ENCODE peak calls at places on chromosomes 6 and 20, in nine cellular contexts. R, J, M, N, B, U, T, F and K are unnamed samples.
A peak's percentile ranks its signal among the peaks of the same experiment; 100 is the strongest.

GRCh38 chr6:72861935-72862432 is 240.1 kb downstream of the KCNQ5 start:
- DNase-seq in J (no peak), M (peak; percentile 50), B (peak; percentile 57), R (no peak), F (peak; percentile 39), N (peak; percentile 49), U (peak; percentile 6), T (peak; percentile 67), K (peak; percentile 17)

GRCh38 chr20:40945754-40946451 is 82.7 kb upstream of the TOP1 start:
- DNase-seq in N (peak; percentile 41), J (no peak), R (peak; percentile 82), M (peak; percentile 79), U (peak; percentile 88), F (no peak), T (peak; percentile 68), B (peak; percentile 52), K (no peak)

GRCh38 chr6:96939019-96939805 is 14.7 kb downstream of the KLHL32 start:
- DNase-seq in N (peak; percentile 57), J (no peak), F (peak; percentile 67), R (no peak), M (peak; percentile 54), B (peak; percentile 29), U (peak; percentile 25), T (peak; percentile 92), K (peak; percentile 8)

GRCh38 chr20:48875233-48875913 is 46.1 kb upstream of the ARFGEF2 start:
- DNase-seq in T (no peak), U (no peak), B (no peak), N (no peak), F (no peak), J (no peak), R (no peak), M (no peak), K (no peak)

GRCh38 chr6:108904731-108905130 is 56.5 kb downstream of the ARMC2 start:
- DNase-seq in J (no peak), R (peak; percentile 52), U (no peak), B (no peak), F (no peak), N (no peak), M (no peak), T (no peak), K (no peak)

GRCh38 chr6:121563286-121563685 is 127.8 kb downstream of the GJA1 start:
- DNase-seq in T (no peak), R (no peak), M (no peak), J (no peak), B (no peak), F (no peak), N (no peak), U (no peak), K (no peak)

GRCh38 chr6:52405243-52405642 is 14.9 kb upstream of the EFHC1 start:
- DNase-seq in T (no peak), U (no peak), J (no peak), R (no peak), F (no peak), B (no peak), N (no peak), M (no peak), K (no peak)

GRCh38 chr6:98904096-98904495 is 43.6 kb downstream of the FBXL4 start:
- DNase-seq in F (no peak), N (no peak), B (peak; percentile 15), T (no peak), J (no peak), U (peak; percentile 67), R (no peak), M (peak; percentile 37), K (peak; percentile 39)

GRCh38 chr6:2510341-2510740 is 240.4 kb downstream of the MYLK4 start:
- DNase-seq in N (no peak), T (no peak), B (no peak), F (no peak), U (peak; percentile 21), J (no peak), M (no peak), R (no peak), K (no peak)

GRCh38 chr6:125910518-125910917 is 46.1 kb upstream of the HINT3 start:
- DNase-seq in T (peak; percentile 11), B (peak; percentile 76), N (peak; percentile 57), M (peak; percentile 42), J (no peak), U (peak; percentile 53), R (no peak), F (peak; percentile 44), K (no peak)

GRCh38 chr20:63272105-63273078 is at the start of gene ARFGAP1:
- DNase-seq in M (peak; percentile 93), J (peak; percentile 85), B (peak; percentile 87), U (peak; percentile 89), N (peak; percentile 83), T (peak; percentile 84), R (peak; percentile 96), F (peak; percentile 73), K (peak; percentile 64)

GRCh38 chr20:59144179-59144830 is 19.3 kb upstream of the ZNF831 start:
- DNase-seq in B (no peak), N (no peak), F (no peak), R (no peak), T (no peak), J (no peak), U (no peak), M (no peak), K (no peak)

GRCh38 chr20:1397710-1398109 is 4.9 kb upstream of the FKBP1A start:
- DNase-seq in T (no peak), F (no peak), B (peak; percentile 15), U (peak; percentile 49), R (no peak), M (peak; percentile 39), N (no peak), J (no peak), K (no peak)

GRCh38 chr6:8100159-8100854 is 2.0 kb downstream of the EEF1E1 start:
- DNase-seq in T (no peak), M (no peak), B (no peak), J (no peak), F (no peak), R (no peak), U (no peak), N (no peak), K (no peak)

GRCh38 chr6:135212020-135212806 is 31.1 kb downstream of the MYB start:
- DNase-seq in N (peak; percentile 41), F (peak; percentile 81), B (peak; percentile 56), M (no peak), U (peak; percentile 14), R (no peak), J (no peak), T (peak; percentile 73), K (no peak)

GRCh38 chr6:112701201-112701600 is 354.1 kb downstream of the RFPL4B start:
- DNase-seq in M (peak; percentile 59), R (no peak), N (peak; percentile 52), J (no peak), T (peak; percentile 29), U (peak; percentile 41), B (peak; percentile 62), F (no peak), K (no peak)

GRCh38 chr6:158498362-158498761 is 61.5 kb upstream of the TMEM181 start:
- DNase-seq in F (no peak), J (no peak), M (no peak), T (no peak), U (no peak), R (no peak), B (no peak), N (no peak), K (no peak)

GRCh38 chr6:31197559-31198305 is 27.2 kb upstream of the POU5F1 start:
- DNase-seq in B (peak; percentile 72), J (peak; percentile 91), R (peak; percentile 85), T (peak; percentile 87), F (peak; percentile 82), N (peak; percentile 66), U (peak; percentile 63), M (peak; percentile 80), K (peak; percentile 13)

DNA sequence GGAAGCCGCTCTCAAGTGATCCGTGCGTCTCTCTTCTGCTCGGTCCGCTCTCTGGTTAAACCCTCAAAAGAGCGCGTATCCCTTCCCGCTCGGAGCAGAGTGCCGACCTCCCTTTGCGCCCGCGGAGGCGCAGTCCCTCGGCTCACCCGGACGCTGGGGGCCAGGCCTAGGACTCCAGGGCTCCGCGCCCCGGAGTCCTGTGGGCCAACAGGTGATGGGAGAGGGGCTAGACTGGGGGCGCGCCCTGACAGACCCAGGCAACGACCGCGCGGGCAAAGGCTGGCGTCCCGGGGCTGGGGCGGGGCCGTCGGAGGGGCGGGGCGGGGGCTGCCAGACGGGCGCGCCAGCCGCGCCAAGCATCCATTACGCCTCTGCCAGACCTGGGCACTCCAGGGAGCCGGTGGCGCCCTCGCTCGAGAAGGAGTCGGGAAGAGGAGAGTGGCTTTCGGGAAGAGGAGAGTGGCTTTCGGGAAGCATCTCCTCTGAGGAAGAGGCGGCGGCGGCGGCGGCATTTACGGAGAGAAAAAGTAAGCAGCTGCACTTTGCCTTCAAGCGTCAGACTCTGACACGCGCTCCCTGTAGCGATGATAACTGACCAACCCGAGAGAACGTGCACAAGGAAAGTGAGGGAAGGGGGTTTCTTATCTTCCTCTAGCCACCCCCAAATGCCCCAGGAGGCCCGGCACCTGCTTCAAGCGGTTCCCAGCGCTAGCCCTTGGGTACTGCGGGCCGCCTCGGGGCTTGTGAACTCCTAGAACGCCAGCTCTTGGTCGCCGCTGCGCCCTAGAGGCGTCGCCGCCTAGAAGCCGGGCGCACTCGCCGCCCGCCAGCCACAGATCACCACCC is 2.6 kb downstream of the EPHA7 start:
- DNase-seq in R (peak; percentile 37), T (peak; percentile 8), J (no peak), B (no peak), U (peak; percentile 35), M (peak; percentile 30), F (peak; percentile 11), N (peak; percentile 6), K (no peak)
- H3K4me3 ChIP-seq in R (no peak overlapping the region), T (peak overlapping the region; percentile 81), J (no peak overlapping the region), B (no peak overlapping the region), U (peak overlapping the region; percentile 55), M (peak overlapping the region; percentile 61), F (no peak overlapping the region), N (peak overlapping the region; percentile 78), K (peak overlapping the region; percentile 78)

DNA sequence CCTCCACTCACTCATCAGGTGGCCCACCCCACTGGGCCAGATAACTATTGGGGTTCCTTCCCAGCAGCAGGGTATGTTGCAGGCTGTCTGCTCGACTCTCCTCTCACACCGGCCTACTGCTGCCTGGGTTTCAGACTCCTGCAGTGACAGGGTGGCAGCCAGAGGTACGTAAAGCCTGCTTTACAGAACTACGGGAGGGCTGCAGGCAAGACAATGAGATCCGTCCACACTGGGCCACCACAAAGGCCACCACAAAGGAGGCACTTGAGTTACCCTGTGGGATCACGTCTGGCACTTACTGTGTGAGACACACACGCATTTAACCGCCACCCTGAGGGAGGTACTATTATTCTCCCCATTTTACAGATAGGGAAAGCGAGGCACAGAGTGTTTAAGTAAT is 78.5 kb downstream of the NFATC2 start:
- DNase-seq in J (no peak), U (no peak), N (no peak), R (peak; percentile 33), F (no peak), M (no peak), T (no peak), B (no peak), K (no peak)
- TF ChIP-seq CTCF in J (no peak), U (no peak), N (no peak), R (no peak), F (no peak), M (no peak), T (no peak), B (no peak), K (no peak)

GRCh38 chr6:41672816-41673703 is 34.8 kb downstream of the MDFI start:
- DNase-seq in F (no peak), B (no peak), M (no peak), U (no peak), R (no peak), J (no peak), N (no peak), T (no peak), K (no peak)
- H3K4me3 ChIP-seq in F (no peak overlapping the region), B (no peak overlapping the region), M (no peak overlapping the region), U (no peak overlapping the region), R (no peak overlapping the region), J (no peak overlapping the region), N (no peak overlapping the region), T (no peak overlapping the region), K (no peak overlapping the region)

GRCh38 chr20:36141310-36141709 is 13.2 kb upstream of the EPB41L1 start:
- DNase-seq in J (no peak), B (no peak), M (no peak), F (no peak), T (no peak), N (no peak), U (no peak), R (no peak), K (no peak)
- TF ChIP-seq CTCF in J (no peak), B (peak; percentile 3), M (no peak), F (no peak), T (no peak), N (no peak), U (peak; percentile 14), R (no peak), K (no peak)